ENCODE peak calls at places on chromosome 6, in seven cellular contexts. V is stomach, Z is breast epithelium, J is IMR-90, H is prostate gland, R is tibial nerve, A is body of pancreas. L is an unnamed sample.

GRCh38 chr6:15184441-15184861 is 61.4 kb upstream of the JARID2 start:
- DNase-seq in V (no peak), Z (no peak), J (no peak), H (no peak), R (no peak), A (no peak), L (no peak)

GRCh38 chr6:93825950-93826349 is 406.6 kb upstream of the EPHA7 start:
- DNase-seq in V (no peak), Z (no peak), J (no peak), H (no peak), R (no peak), A (no peak), L (no peak)

GRCh38 chr6:161498359-161498758 is 224.5 kb upstream of the AGPAT4 start:
- DNase-seq in V (no peak), Z (no peak), J (peak; percentile 61), H (no peak), R (no peak), A (peak; percentile 39), L (peak; percentile 12)

GRCh38 chr6:158087519-158087867 is 80.6 kb downstream of the SERAC1 start:
- DNase-seq in V (no peak), Z (no peak), J (no peak), H (no peak), R (no peak), A (no peak), L (no peak)

GRCh38 chr6:13427838-13428527 is 59.4 kb downstream of the GFOD1 start:
- DNase-seq in V (peak; percentile 31), Z (no peak), J (no peak), H (no peak), R (no peak), A (no peak), L (no peak)

GRCh38 chr6:3421763-3422456 is 34.9 kb downstream of the SLC22A23 start:
- DNase-seq in V (no peak), Z (no peak), J (peak; percentile 62), H (no peak), R (no peak), A (no peak), L (peak; percentile 51)

GRCh38 chr6:75115501-75115900 is 90.4 kb downstream of the COL12A1 start:
- DNase-seq in V (no peak), Z (no peak), J (peak; percentile 52), H (no peak), R (no peak), A (no peak), L (no peak)

GRCh38 chr6:127019828-127020227 is 98.6 kb upstream of the RSPO3 start:
- DNase-seq in V (no peak), Z (no peak), J (no peak), H (no peak), R (no peak), A (no peak), L (no peak)

GRCh38 chr6:89208551-89208950 is 8.6 kb downstream of the GABRR1 start:
- DNase-seq in V (no peak), Z (no peak), J (no peak), H (no peak), R (no peak), A (no peak), L (no peak)

GRCh38 chr6:159969921-159970320 is 1.0 kb downstream of the IGF2R start:
- DNase-seq in V (peak; percentile 46), Z (peak; percentile 68), J (peak; percentile 84), H (peak; percentile 57), R (peak; percentile 76), A (peak; percentile 70), L (peak; percentile 60)

GRCh38 chr6:136249811-136250685 is at the start of gene MTFR2:
- DNase-seq in V (peak; percentile 95), Z (peak; percentile 96), J (peak; percentile 99), H (peak; percentile 97), R (peak; percentile 95), A (peak; percentile 95), L (peak; percentile 56)
- TF ChIP-seq POLR2A in V (no peak), Z (no peak), J (peak; percentile 82), H (peak; percentile 30), R (no peak), A (peak; percentile 55), L (peak; percentile 80)

DNA sequence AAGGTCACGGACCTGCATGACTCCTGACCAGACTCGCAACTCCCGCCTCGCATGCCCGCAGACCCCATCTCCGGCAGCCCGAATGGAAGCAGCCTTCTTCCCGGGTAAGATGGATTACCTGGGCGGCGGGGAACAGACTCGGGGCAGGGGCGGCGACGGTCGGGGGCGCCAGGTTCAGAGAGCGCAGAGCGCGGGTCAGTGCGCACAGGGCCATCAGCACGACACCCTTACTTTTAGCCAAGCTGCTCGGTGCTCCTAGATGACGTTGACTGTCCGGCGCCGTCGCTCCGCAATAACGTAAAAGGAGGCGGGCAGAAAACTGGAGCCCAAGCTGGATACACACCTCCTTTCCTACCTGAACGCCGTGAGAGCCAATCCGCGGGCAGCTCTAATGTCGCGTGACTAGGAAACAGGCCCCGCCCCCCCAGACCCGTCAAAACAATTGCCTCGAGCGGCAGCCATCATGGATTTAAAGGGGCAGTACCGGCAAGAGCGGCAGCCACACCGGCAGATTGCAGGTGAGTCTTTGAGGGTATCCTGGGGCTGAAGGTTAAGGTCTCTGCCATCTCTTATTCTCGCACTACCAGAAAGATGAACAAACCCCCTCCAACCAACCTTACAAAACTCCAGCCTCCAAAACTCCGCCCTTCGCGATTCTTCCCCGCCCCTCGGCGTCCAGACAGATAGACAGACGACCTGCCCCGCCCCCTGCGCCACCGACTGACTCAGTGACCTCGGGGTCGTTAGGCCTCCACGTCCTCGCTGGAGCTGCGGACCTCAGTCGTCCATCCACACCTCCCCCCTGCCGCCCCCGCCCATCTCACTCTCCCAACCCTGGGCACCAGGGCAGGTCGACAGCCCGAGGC is at the start of the genes KLC4 and MRPL2:
- DNase-seq in V (peak; percentile 98), Z (peak; percentile 99), J (peak; percentile 98), H (peak; percentile 99), R (peak; percentile 98), A (peak; percentile 99), L (peak; percentile 98)
- TF ChIP-seq POLR2A in V (no peak), Z (peak; percentile 87), J (peak; percentile 66), H (peak; percentile 75), R (peak; percentile 59), A (peak; percentile 87), L (peak; percentile 86)

DNA sequence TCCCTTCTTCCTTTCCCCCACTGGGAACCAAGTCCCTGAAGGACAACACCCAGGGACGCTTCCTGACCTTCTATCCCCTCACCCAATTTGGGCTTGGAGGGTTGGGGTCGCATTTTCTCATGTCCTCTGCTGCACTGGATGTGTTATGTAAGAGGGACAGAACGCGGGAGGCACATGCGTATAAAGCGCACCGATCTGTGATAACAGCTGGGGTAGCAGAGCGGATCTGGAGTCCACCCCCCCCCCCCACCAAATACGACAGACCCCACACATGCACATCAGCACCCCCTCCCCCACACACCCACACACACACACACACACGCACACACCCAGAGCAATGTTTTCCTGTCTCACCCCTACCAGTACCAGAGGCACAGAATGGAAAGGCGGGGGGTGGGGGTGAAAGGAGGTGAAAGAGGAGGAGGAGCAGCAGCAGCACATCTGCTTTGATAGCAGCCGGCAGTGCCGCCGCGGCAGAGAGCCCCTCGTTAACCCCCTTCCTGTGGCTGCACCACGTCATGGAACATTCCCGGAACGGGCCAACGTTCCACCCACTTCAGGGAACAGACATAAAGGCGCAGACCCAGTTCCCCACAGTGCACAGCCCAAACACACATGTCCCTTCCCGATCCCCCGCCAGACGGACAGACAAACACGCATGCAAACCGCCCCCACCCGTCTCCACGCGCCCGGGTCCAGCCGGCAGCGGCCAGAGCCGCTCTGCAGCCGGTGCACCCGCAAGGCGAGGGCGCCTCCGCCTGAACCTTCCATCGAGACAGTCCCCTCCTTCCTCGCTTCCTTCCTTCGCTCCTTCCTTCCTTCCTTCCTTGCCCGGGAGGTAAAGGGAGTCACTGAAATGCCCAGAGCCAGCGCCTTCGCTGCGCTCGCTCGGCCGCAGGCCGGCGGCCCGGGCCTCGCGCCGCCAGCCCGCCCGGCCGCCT is 580 bp downstream of the HIVEP2 start:
- DNase-seq in V (peak; percentile 84), Z (peak; percentile 79), J (peak; percentile 90), H (peak; percentile 79), R (peak; percentile 88), A (peak; percentile 88), L (peak; percentile 42)
- TF ChIP-seq POLR2A in V (no peak), Z (no peak), J (peak; percentile 97), H (peak; percentile 52), R (peak; percentile 40), A (peak; percentile 97), L (no peak)

GRCh38 chr6:120407696-120408095 is 926.6 kb downstream of the TBC1D32 start:
- DNase-seq in V (no peak), Z (no peak), J (no peak), H (no peak), R (no peak), A (no peak), L (no peak)
- TF ChIP-seq POLR2A in V (no peak), Z (no peak), J (no peak), H (no peak), R (no peak), A (no peak), L (no peak)

GRCh38 chr6:39834866-39835265 is 42.7 kb downstream of the DAAM2 start:
- DNase-seq in V (no peak), Z (no peak), J (no peak), H (no peak), R (no peak), A (no peak), L (no peak)
- TF ChIP-seq POLR2A in V (no peak), Z (no peak), J (no peak), H (no peak), R (no peak), A (no peak), L (no peak)

DNA sequence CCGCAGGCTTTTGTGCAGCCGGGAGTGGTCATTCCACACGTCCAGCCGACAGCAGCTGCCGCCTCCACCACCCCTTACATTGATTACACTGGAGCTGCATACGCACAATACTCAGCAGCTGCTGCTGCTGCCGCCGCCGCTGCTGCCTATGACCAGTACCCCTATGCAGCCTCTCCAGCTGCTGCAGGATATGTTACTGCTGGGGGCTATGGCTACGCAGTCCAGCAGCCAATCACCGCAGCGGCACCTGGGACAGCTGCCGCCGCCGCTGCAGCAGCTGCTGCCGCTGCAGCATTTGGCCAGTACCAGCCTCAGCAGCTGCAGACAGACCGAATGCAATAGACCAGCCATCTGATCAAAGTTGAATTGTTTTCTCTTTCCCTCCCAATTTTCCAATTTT is 10.6 kb downstream of the RBM24 start:
- DNase-seq in V (no peak), Z (no peak), J (peak; percentile 38), H (no peak), R (no peak), A (no peak), L (no peak)
- TF ChIP-seq POLR2A in V (no peak), Z (no peak), J (no peak), H (no peak), R (no peak), A (no peak), L (no peak)